ENCODE peak calls at places on chromosomes 2 and 18, in four cellular contexts. G is activated CD8-positive, alpha-beta memory T cell treated with anti-CD3 and anti-CD28 coated beads for 24 hours; P is cardiac muscle cell; U is activated CD4-positive, alpha-beta T cell treated with anti-CD3 and anti-CD28 coated beads, Interleukin-2, amount 50 U/mL, for 1 hour. E is an unnamed sample.

GRCh38 chr2:9538000-9538507 is 17.6 kb downstream of the ADAM17 start:
- DNase-seq in G (no peak), P (no peak), U (no peak), E (no peak)

GRCh38 chr18:48959921-48960920 is 9.5 kb upstream of the SMAD7 start:
- DNase-seq in G (no peak), P (no peak), U (no peak), E (no peak)

GRCh38 chr2:9174771-9175441 is 31.7 kb upstream of the ASAP2 start:
- DNase-seq in G (no peak), P (peak; percentile 54), U (no peak), E (no peak)

GRCh38 chr2:48148841-48149240 is 242.5 kb upstream of the FBXO11 start:
- DNase-seq in G (no peak), P (no peak), U (no peak), E (no peak)

GRCh38 chr2:46922049-46922448 is 6.4 kb upstream of the MCFD2 start:
- DNase-seq in G (no peak), P (no peak), U (no peak), E (no peak)

GRCh38 chr2:25851740-25852503 is 26.4 kb downstream of the ASXL2 start:
- DNase-seq in G (peak; percentile 70), P (peak; percentile 63), U (no peak), E (no peak)

GRCh38 chr2:199850718-199851498 is at the start of gene FTCDNL1:
- DNase-seq in G (peak; percentile 86), P (peak; percentile 69), U (peak; percentile 58), E (peak; percentile 39)

GRCh38 chr2:49811502-49811901 is 657.2 kb upstream of the FSHR start:
- DNase-seq in G (no peak), P (no peak), U (no peak), E (no peak)

GRCh38 chr2:138373993-138374408 is 127.6 kb upstream of the SPOPL start:
- DNase-seq in G (no peak), P (peak; percentile 46), U (no peak), E (no peak)

GRCh38 chr2:39416172-39416571 is 20.9 kb downstream of the MAP4K3 start:
- DNase-seq in G (no peak), P (no peak), U (no peak), E (no peak)

GRCh38 chr18:13043066-13043465 is 51.9 kb downstream of the CEP192 start:
- DNase-seq in G (no peak), P (no peak), U (no peak), E (no peak)

GRCh38 chr2:237217995-237218621 is 132.4 kb downstream of the COPS8 start:
- DNase-seq in G (no peak), P (no peak), U (no peak), E (no peak)

GRCh38 chr2:45256867-45257641 is 247.8 kb upstream of the SIX2 start:
- DNase-seq in G (no peak), P (no peak), U (no peak), E (no peak)

GRCh38 chr18:79626905-79627749 is 52.5 kb upstream of the CTDP1 start:
- DNase-seq in G (no peak), P (no peak), U (no peak), E (no peak)

GRCh38 chr2:128536925-128537620 is 218.4 kb upstream of the HS6ST1 start:
- DNase-seq in G (no peak), P (no peak), U (no peak), E (no peak)

GRCh38 chr2:236019434-236019833 is 148.8 kb downstream of the GBX2 start:
- DNase-seq in G (no peak), P (no peak), U (no peak), E (no peak)

GRCh38 chr2:240411261-240412160 is 24.0 kb upstream of the GPC1 start:
- DNase-seq in G (no peak), P (no peak), U (no peak), E (no peak)

GRCh38 chr18:12747530-12748315 is 44.9 kb downstream of the PSMG2 start:
- DNase-seq in G (no peak), P (no peak), U (no peak), E (no peak)

GRCh38 chr2:26697425-26697824 is 4.9 kb downstream of the KCNK3 start:
- DNase-seq in G (no peak), P (no peak), U (no peak), E (no peak)

GRCh38 chr2:30503007-30503691 is 56.1 kb downstream of the LCLAT1 start:
- DNase-seq in G (no peak), P (no peak), U (no peak), E (no peak)

GRCh38 chr18:3100498-3101132 is 87.7 kb upstream of the LPIN2 start:
- DNase-seq in G (no peak), P (no peak), U (no peak), E (no peak)

GRCh38 chr2:118197011-118197695 is 108.9 kb downstream of the INSIG2 start:
- DNase-seq in G (no peak), P (no peak), U (no peak), E (no peak)

GRCh38 chr18:79855147-79855910 is 57.6 kb downstream of the KCNG2 start:
- DNase-seq in G (peak; percentile 30), P (no peak), U (no peak), E (no peak)

GRCh38 chr2:217827430-217828201 is 175.2 kb downstream of the TNS1 start:
- DNase-seq in G (no peak), P (no peak), U (no peak), E (peak; percentile 70)

GRCh38 chr18:55577812-55578539 is 10.0 kb downstream of the TCF4 start:
- DNase-seq in G (no peak), P (no peak), U (no peak), E (no peak)

GRCh38 chr18:6414118-6414722 is 491 bp downstream of the L3MBTL4 start:
- DNase-seq in G (peak; percentile 67), P (peak; percentile 55), U (no peak), E (peak; percentile 60)

GRCh38 chr2:240338274-240338673 is 97.2 kb upstream of the GPC1 start:
- DNase-seq in G (no peak), P (no peak), U (no peak), E (no peak)

GRCh38 chr2:236209535-236209934 is 41.3 kb upstream of the GBX2 start:
- DNase-seq in G (no peak), P (no peak), U (no peak), E (no peak)

GRCh38 chr2:24919977-24920812 is at the start of gene ADCY3:
- DNase-seq in G (peak; percentile 84), P (peak; percentile 63), U (peak; percentile 43), E (peak; percentile 65)

GRCh38 chr2:135996304-135996703 is 10.9 kb upstream of the DARS1 start:
- DNase-seq in G (no peak), P (no peak), U (no peak), E (no peak)

GRCh38 chr18:50277935-50278334 is 3.4 kb downstream of the MBD1 start:
- DNase-seq in G (no peak), P (no peak), U (no peak), E (no peak)

GRCh38 chr2:172600644-172601043 is 44.8 kb downstream of the PDK1 start:
- DNase-seq in G (no peak), P (peak; percentile 74), U (no peak), E (no peak)

GRCh38 chr2:109159096-109159495 is 30.1 kb downstream of the SH3RF3 start:
- DNase-seq in G (no peak), P (no peak), U (no peak), E (no peak)

GRCh38 chr2:148813603-148814065 is 61.4 kb upstream of the KIF5C start:
- DNase-seq in G (peak; percentile 72), P (no peak), U (peak; percentile 52), E (no peak)

GRCh38 chr18:77170850-77171410 is 38.3 kb upstream of the MBP start:
- DNase-seq in G (no peak), P (no peak), U (no peak), E (no peak)

GRCh38 chr2:1591978-1592907 is 152.1 kb downstream of the PXDN start:
- DNase-seq in G (peak; percentile 46), P (peak; percentile 80), U (no peak), E (peak; percentile 76)

GRCh38 chr2:128016620-128017019 is 11.2 kb downstream of the SAP130 start:
- DNase-seq in G (no peak), P (no peak), U (no peak), E (no peak)

GRCh38 chr2:45790157-45790723 is 138.8 kb downstream of the PRKCE start:
- DNase-seq in G (no peak), P (peak; percentile 32), U (no peak), E (no peak)

GRCh38 chr2:172179045-172179742 is 76.5 kb upstream of the DLX2 start:
- DNase-seq in G (no peak), P (no peak), U (no peak), E (no peak)

GRCh38 chr2:1986598-1986997 is 242.3 kb upstream of the PXDN start:
- DNase-seq in G (no peak), P (no peak), U (no peak), E (no peak)

E was measured in heart right ventricle.